ENCODE peak calls at places on chromosome X, in five cellular contexts. I, F, K, B and V are unnamed samples.

GRCh38 chrX:40380649-40381488 is 199.9 kb upstream of the ATP6AP2 start:
- DNase-seq in I (no peak), F (no peak), K (no peak), B (no peak), V (no peak)

GRCh38 chrX:112694811-112695210 is 15.1 kb upstream of the LHFPL1 start:
- DNase-seq in I (no peak), F (no peak), K (no peak), B (no peak), V (no peak)

GRCh38 chrX:132615396-132616131 is 126.7 kb upstream of the MBNL3 start:
- DNase-seq in I (peak; percentile 24), F (no peak), K (peak; percentile 21), B (no peak), V (no peak)

GRCh38 chrX:97367149-97367548 is 483.4 kb downstream of the RPA4 start:
- DNase-seq in I (no peak), F (no peak), K (no peak), B (no peak), V (no peak)

GRCh38 chrX:151711787-151712186 is 4.0 kb upstream of the FATE1 start:
- DNase-seq in I (no peak), F (no peak), K (no peak), B (no peak), V (no peak)

GRCh38 chrX:38664285-38664684 is 102.9 kb downstream of the TSPAN7 start:
- DNase-seq in I (no peak), F (peak; percentile 7), K (peak; percentile 23), B (no peak), V (no peak)

GRCh38 chrX:13022926-13023325 is 21.5 kb downstream of the FAM9C start:
- DNase-seq in I (no peak), F (no peak), K (no peak), B (no peak), V (no peak)

GRCh38 chrX:80285131-80285773 is 135.0 kb upstream of the TENT5D start:
- DNase-seq in I (peak; percentile 9), F (peak; percentile 0), K (no peak), B (no peak), V (no peak)

GRCh38 chrX:14380044-14380443 is 149.3 kb upstream of the GLRA2 start:
- DNase-seq in I (no peak), F (no peak), K (no peak), B (no peak), V (no peak)

GRCh38 chrX:27132851-27133250 is 330.3 kb downstream of the PPP4R3C start:
- DNase-seq in I (no peak), F (no peak), K (no peak), B (no peak), V (no peak)

GRCh38 chrX:115337735-115338134 is 48.2 kb downstream of the LUZP4 start:
- DNase-seq in I (no peak), F (no peak), K (no peak), B (no peak), V (no peak)

DNA sequence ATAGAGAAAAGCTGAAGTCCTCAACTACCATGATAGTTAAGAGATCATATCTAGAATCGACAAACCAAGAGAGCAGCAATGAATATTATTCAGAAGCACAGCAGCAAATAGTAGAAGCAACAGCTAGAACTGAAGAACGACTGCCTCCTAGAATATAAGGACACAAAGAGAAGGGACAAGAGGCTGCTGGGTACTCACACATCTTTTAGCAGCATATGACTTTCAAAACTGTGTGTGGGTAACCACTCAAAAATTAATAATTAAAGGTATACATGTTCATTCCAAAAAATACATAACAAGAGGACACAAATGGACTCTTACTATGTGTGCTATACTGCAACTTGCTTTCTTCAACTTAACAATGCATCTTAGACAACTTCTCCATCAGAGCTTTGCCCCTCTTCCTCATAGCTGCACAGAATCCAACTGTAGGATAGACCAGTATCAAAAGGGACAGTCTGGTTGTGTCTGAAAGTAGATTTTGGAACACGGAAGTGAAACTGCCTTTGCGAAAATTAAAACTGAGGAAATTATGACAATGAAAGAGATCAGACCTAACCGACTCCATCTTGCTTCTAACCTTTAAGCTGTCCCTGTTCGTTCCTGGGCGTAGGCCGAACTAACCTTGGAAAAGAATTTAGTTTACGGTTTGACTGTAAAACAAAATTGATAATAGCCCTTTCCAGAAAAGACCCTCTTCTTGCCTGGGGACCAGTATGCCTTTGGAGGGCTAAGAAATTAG is 125.7 kb downstream of the SH3KBP1 start:
- DNase-seq in I (no peak), F (no peak), K (no peak), B (no peak), V (no peak)
- H3K27ac ChIP-seq in I (no peak overlapping the region), F (no peak overlapping the region), K (no peak overlapping the region), B (no peak overlapping the region), V (no peak overlapping the region)

DNA sequence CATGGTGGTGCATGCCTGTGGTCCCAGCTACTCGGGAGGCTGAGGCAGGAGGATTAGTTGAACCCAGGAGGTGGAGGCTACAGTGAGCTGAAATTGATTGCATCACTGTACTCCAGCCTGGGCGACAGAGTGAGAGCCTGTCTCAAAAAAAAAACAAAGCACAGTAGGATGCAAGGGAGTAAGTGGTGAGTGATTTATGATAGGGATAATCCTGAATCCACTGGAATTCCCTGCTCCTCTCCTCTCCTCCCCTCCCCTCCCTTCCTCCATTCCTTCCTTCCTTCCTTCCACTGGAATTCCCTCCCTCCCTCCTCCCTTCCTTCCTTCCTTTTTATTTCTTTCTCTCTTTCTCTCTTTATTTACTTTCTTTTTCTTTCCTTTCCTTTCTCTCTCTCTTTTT is 40.9 kb upstream of the NKRF start:
- DNase-seq in I (no peak), F (no peak), K (no peak), B (no peak), V (no peak)
- H3K27ac ChIP-seq in I (no peak overlapping the region), F (no peak overlapping the region), K (no peak overlapping the region), B (no peak overlapping the region), V (no peak overlapping the region)

DNA sequence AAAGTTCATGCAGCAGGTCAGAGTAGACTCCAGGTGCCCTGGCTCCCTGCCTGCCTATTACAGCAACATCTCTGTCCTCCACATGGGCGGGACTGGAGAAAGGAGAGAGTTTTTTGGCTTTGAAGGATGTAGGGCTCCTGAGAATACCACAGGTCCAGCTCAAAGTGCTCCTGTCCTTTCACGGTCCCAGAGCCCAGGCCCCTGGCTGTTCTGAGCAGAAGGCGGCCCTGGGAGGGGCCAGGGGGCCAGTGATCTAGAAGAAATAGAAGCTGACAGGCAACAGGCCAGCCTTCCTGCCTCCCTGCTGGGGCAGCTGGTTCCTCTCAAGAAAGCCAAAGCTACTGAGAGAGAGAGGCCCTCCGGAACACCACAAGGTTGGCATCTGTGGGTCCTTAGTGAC is 929 bp upstream of the IQSEC2 start:
- DNase-seq in I (peak; percentile 3), F (no peak), K (no peak), B (no peak), V (no peak)
- H3K27ac ChIP-seq in I (no peak overlapping the region), F (peak overlapping the region; percentile 95), K (peak overlapping the region; percentile 79), B (peak overlapping the region; percentile 88), V (peak overlapping the region; percentile 54)

GRCh38 chrX:136047969-136048368 is 62.7 kb downstream of the SLC9A6 start:
- DNase-seq in I (no peak), F (no peak), K (no peak), B (no peak), V (no peak)

GRCh38 chrX:136049608-136050007 is 64.4 kb downstream of the SLC9A6 start:
- DNase-seq in I (no peak), F (no peak), K (no peak), B (no peak), V (peak; percentile 82)

GRCh38 chrX:136047001-136047642 is 61.9 kb downstream of the SLC9A6 start:
- DNase-seq in I (no peak), F (no peak), K (no peak), B (no peak), V (no peak)

GRCh38 chrX:136048446-136048845 is 63.2 kb downstream of the SLC9A6 start:
- DNase-seq in I (no peak), F (no peak), K (no peak), B (no peak), V (no peak)

DNA sequence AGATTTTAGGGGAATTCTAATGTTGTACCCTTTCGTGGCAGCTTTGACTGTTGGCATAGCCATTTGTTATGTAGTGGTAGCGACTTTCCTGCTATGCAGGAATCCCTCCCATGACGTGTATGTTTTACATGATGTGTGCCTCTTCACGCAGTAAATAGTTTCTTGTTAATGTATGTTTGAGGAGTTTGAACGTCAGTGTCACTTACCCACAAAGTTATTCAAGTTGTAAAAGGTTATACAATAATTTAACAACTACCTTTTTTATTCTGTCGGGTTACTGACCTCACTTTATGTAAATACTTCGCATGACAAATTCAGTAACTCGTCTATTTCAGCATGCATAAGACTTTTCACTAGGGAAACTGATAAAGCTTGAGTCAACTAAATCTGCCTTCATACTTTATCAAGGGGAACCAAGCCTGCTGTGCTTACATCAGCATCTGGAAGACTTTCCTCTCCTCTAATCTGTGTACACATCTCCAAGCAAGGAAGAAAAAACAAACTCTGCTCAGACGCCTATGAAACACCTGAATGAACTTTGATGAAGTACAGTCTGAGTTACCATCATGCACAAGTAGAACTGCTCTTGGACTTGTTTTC is 61.2 kb downstream of the SLC9A6 start:
- DNase-seq in I (no peak), F (no peak), K (no peak), B (no peak), V (no peak)
- H3K27ac ChIP-seq in I (no peak overlapping the region), F (no peak overlapping the region), K (no peak overlapping the region), B (no peak overlapping the region), V (no peak overlapping the region)

GRCh38 chrX:134004038-134004437 is 18.6 kb upstream of the GPC3 start:
- DNase-seq in I (no peak), F (no peak), K (no peak), B (no peak), V (no peak)
- H3K27ac ChIP-seq in I (no peak overlapping the region), F (no peak overlapping the region), K (no peak overlapping the region), B (peak overlapping the region; percentile 51), V (no peak overlapping the region)

GRCh38 chrX:20212486-20213089 is 54.1 kb downstream of the RPS6KA3 start:
- DNase-seq in I (no peak), F (no peak), K (no peak), B (no peak), V (no peak)
- H3K27ac ChIP-seq in I (no peak overlapping the region), F (no peak overlapping the region), K (no peak overlapping the region), B (no peak overlapping the region), V (no peak overlapping the region)

DNA sequence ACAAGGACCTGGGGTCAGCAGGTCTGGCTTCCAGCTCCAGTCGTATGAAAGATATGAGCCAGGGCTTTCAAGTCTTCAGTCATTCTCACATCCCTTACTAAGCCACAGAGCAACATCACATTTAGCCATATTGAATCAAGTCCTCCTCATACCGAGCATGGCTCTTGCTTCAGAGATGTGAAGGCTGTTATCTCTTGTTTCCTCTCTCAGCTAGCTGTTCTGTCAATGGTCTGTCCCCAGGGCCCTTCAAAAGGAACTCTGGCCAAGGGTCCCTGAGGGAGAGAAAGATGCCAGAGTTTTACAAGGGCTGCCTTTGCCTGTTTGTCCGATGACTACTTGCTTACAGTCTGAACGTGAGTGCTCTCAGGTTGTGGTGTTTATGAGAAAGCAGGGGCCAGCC is 30.5 kb downstream of the DOCK11 start:
- DNase-seq in I (no peak), F (no peak), K (no peak), B (no peak), V (no peak)
- H3K27ac ChIP-seq in I (no peak overlapping the region), F (no peak overlapping the region), K (no peak overlapping the region), B (peak overlapping the region; percentile 25), V (no peak overlapping the region)